ENCODE peak calls at places on chromosomes 1 and 21, in eight cellular contexts. V is colonic mucosa; X is heart right ventricle; F is CD4-positive, CD25-positive, alpha-beta regulatory T cell; E is PC-3; U is osteoblast; I is lower lobe of right lung; D is left ventricle myocardium inferior. B is an unnamed sample.

GRCh38 chr1:87200875-87201638 is 127.6 kb upstream of the LMO4 start:
- DNase-seq in V (no peak), X (no peak), F (no peak), E (peak; percentile 83), U (no peak), I (no peak), D (no peak), B (peak; percentile 24)

GRCh38 chr1:221887758-221888157 is 145.9 kb upstream of the DUSP10 start:
- DNase-seq in V (no peak), X (no peak), F (no peak), E (no peak), U (no peak), I (no peak), D (no peak), B (no peak)

GRCh38 chr1:233410906-233411305 is 83.4 kb downstream of the MAP3K21 start:
- DNase-seq in V (no peak), X (no peak), F (no peak), E (peak; percentile 23), U (no peak), I (no peak), D (no peak), B (no peak)

GRCh38 chr1:245735831-245736530 is 581.2 kb downstream of the KIF26B start:
- DNase-seq in V (no peak), X (no peak), F (no peak), E (peak; percentile 11), U (no peak), I (no peak), D (no peak), B (no peak)

GRCh38 chr1:9825101-9826074 is 1.6 kb upstream of the CLSTN1 start:
- DNase-seq in V (peak; percentile 94), X (peak; percentile 48), F (no peak), E (peak; percentile 93), U (peak; percentile 94), I (peak; percentile 72), D (peak; percentile 31), B (peak; percentile 99)

GRCh38 chr21:33947451-33948095 is 32.0 kb upstream of the ATP5PO start:
- DNase-seq in V (peak; percentile 76), X (peak; percentile 48), F (peak; percentile 91), E (peak; percentile 99), U (peak; percentile 93), I (peak; percentile 73), D (peak; percentile 44), B (peak; percentile 97)

GRCh38 chr1:220748091-220748934 is at the start of gene MTARC2:
- DNase-seq in V (peak; percentile 86), X (peak; percentile 90), F (no peak), E (peak; percentile 85), U (peak; percentile 92), I (peak; percentile 86), D (peak; percentile 86), B (peak; percentile 32)

GRCh38 chr1:180851995-180852887 is 60.5 kb upstream of the KIAA1614 start:
- DNase-seq in V (no peak), X (no peak), F (peak; percentile 24), E (no peak), U (no peak), I (no peak), D (no peak), B (no peak)

GRCh38 chr1:81174811-81175476 is 625.8 kb upstream of the ADGRL2 start:
- DNase-seq in V (no peak), X (no peak), F (no peak), E (peak; percentile 98), U (no peak), I (no peak), D (no peak), B (peak; percentile 100)

GRCh38 chr1:154891452-154891851 is 21.4 kb upstream of the KCNN3 start:
- DNase-seq in V (no peak), X (no peak), F (no peak), E (no peak), U (no peak), I (no peak), D (no peak), B (no peak)

GRCh38 chr21:39669485-39669884 is 56.7 kb downstream of the B3GALT5 start:
- DNase-seq in V (no peak), X (no peak), F (no peak), E (no peak), U (no peak), I (no peak), D (no peak), B (no peak)

GRCh38 chr1:236819856-236820255 is 24.8 kb downstream of the MTR start:
- DNase-seq in V (no peak), X (no peak), F (no peak), E (no peak), U (no peak), I (no peak), D (no peak), B (no peak)

GRCh38 chr1:177185209-177185608 is 14.5 kb downstream of the BRINP2 start:
- DNase-seq in V (no peak), X (no peak), F (no peak), E (peak; percentile 52), U (no peak), I (no peak), D (no peak), B (no peak)

GRCh38 chr1:97925161-97925560 is 4.3 kb upstream of the DPYD start:
- DNase-seq in V (no peak), X (no peak), F (no peak), E (no peak), U (no peak), I (no peak), D (no peak), B (no peak)

GRCh38 chr1:246728311-246728710 is 4.1 kb downstream of the SCCPDH start:
- DNase-seq in V (no peak), X (no peak), F (no peak), E (no peak), U (no peak), I (no peak), D (no peak), B (peak; percentile 43)

GRCh38 chr1:117883620-117884019 is 45.8 kb downstream of the GDAP2 start:
- DNase-seq in V (no peak), X (no peak), F (no peak), E (no peak), U (no peak), I (no peak), D (no peak), B (no peak)

GRCh38 chr1:16967962-16968361 is 12.5 kb downstream of the MFAP2 start:
- DNase-seq in V (no peak), X (no peak), F (no peak), E (no peak), U (peak; percentile 54), I (no peak), D (no peak), B (no peak)

GRCh38 chr1:25467616-25468015 is 36.9 kb downstream of the MACO1 start:
- DNase-seq in V (no peak), X (no peak), F (no peak), E (no peak), U (no peak), I (no peak), D (no peak), B (no peak)
- H3K4me1 ChIP-seq in V (peaks cover 3% of the 10 kb centered on the region), X (peaks cover 60% of the 10 kb centered on the region), F (no peaks in the 10 kb centered on the region), E (peaks cover 15% of the 10 kb centered on the region), U (peaks cover 23% of the 10 kb centered on the region), I (peaks cover 7% of the 10 kb centered on the region), D (peaks cover 73% of the 10 kb centered on the region), B (peaks cover 6% of the 10 kb centered on the region)

GRCh38 chr1:23524163-23524562 is 6.9 kb downstream of the E2F2 start:
- DNase-seq in V (peak; percentile 78), X (no peak), F (no peak), E (peak; percentile 42), U (no peak), I (no peak), D (no peak), B (no peak)
- H3K4me1 ChIP-seq in V (peaks cover 30% of the 10 kb centered on the region), X (peaks cover 11% of the 10 kb centered on the region), F (peaks cover 65% of the 10 kb centered on the region), E (peaks cover 41% of the 10 kb centered on the region), U (peaks cover 6% of the 10 kb centered on the region), I (peaks cover 43% of the 10 kb centered on the region), D (peaks cover 15% of the 10 kb centered on the region), B (no peaks in the 10 kb centered on the region)

DNA sequence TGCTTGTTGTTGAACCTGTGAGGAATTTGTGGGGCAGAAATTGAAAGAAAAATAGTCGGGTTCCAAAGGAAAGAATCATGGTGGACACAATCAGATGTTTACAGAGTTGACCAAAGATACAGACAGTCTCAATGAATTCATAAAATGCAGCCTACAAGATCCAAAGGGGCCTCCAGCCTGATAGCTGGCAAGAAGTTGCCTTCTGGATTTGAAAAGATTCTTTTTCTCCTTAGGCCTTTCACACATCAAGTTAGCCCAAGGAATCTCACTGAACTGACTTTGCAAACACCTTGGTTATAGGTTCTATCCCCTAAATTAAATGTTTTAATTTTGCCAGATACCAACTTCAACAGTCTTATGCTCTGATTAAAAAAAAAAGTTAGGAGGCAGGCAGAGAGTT is 21.5 kb downstream of the SLAMF1 start:
- DNase-seq in V (no peak), X (no peak), F (no peak), E (no peak), U (no peak), I (no peak), D (no peak), B (no peak)
- H3K4me1 ChIP-seq in V (no peaks in the 10 kb centered on the region), X (peaks cover 9% of the 10 kb centered on the region), F (peaks cover 89% of the 10 kb centered on the region), E (no peaks in the 10 kb centered on the region), U (no peaks in the 10 kb centered on the region), I (peaks cover 20% of the 10 kb centered on the region), D (peaks cover 10% of the 10 kb centered on the region), B (no peaks in the 10 kb centered on the region)

DNA sequence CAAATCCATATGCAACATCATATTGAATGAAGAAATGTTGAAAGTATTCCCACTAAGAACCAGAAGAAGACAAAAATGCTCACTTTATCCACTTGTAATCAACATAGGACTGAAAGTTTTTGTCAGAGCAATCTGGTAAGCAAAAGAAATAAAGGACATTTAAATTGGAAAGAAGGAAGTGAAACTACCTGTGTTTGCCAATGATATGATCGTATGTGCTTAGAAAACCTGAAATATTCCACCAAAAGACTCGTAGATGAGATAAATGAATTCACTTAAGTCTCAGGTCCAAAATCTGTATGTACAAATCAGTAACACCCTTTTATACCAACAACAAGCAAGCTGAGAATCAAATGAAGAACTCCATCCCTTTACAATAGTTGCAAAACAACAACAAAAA is 8.5 kb downstream of the PRAMEF1 start:
- DNase-seq in V (no peak), X (no peak), F (no peak), E (no peak), U (no peak), I (no peak), D (no peak), B (no peak)
- H3K4me1 ChIP-seq in V (no peaks in the 10 kb centered on the region), X (no peaks in the 10 kb centered on the region), F (no peaks in the 10 kb centered on the region), E (no peaks in the 10 kb centered on the region), U (no peaks in the 10 kb centered on the region), I (no peaks in the 10 kb centered on the region), D (no peaks in the 10 kb centered on the region), B (no peaks in the 10 kb centered on the region)

DNA sequence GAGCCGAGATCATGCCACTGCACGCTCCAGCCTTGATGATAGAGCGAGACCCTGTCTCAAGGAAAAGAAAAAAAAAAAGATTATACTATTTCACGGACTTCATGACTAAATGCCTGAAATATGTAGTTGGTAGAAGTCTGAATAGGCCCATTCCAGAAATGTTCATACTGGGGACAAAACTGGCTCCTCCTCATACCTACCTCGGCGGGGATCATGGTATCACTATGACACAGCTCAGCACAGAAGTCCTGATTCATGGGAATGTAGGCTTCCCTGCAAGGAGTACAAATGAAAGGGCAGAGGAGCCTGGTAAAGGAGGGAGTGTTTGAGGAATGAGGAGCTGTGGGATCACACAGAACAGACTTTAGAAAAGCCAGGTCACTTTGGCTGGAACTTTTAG is 5.0 kb downstream of the SPATA46 start:
- DNase-seq in V (no peak), X (no peak), F (no peak), E (peak; percentile 49), U (no peak), I (no peak), D (no peak), B (peak; percentile 91)
- H3K4me1 ChIP-seq in V (peaks cover 8% of the 10 kb centered on the region), X (no peaks in the 10 kb centered on the region), F (no peaks in the 10 kb centered on the region), E (peaks cover 28% of the 10 kb centered on the region), U (no peaks in the 10 kb centered on the region), I (no peaks in the 10 kb centered on the region), D (peaks cover 5% of the 10 kb centered on the region), B (peaks cover 8% of the 10 kb centered on the region)

B was measured in foreskin keratinocyte.